ENCODE peak calls at places on chromosomes 16 and 17, in six cellular contexts. B is esophagus squamous epithelium; G is transverse colon; V is tibial artery; Q is HAP-1; K is CD4-positive, CD25-positive, alpha-beta regulatory T cell. M is an unnamed sample.

GRCh38 chr17:73782641-73783381 is 138.6 kb upstream of the SDK2 start:
- DNase-seq in B (no peak), G (peak; percentile 36), V (no peak), Q (peak; percentile 35), K (no peak), M (peak; percentile 73)

GRCh38 chr17:80717661-80718060 is 173.0 kb downstream of the RPTOR start:
- DNase-seq in B (no peak), G (no peak), V (no peak), Q (no peak), K (no peak), M (no peak)

GRCh38 chr17:41176744-41177387 is 1.2 kb downstream of the KRTAP4-2 start:
- DNase-seq in B (no peak), G (no peak), V (no peak), Q (no peak), K (no peak), M (no peak)

GRCh38 chr16:20901441-20902112 is 1.0 kb downstream of the LYRM1 start:
- DNase-seq in B (no peak), G (peak; percentile 55), V (peak; percentile 67), Q (peak; percentile 58), K (no peak), M (peak; percentile 57)

GRCh38 chr16:81096715-81097208 is 567 bp upstream of the GCSH start:
- DNase-seq in B (no peak), G (no peak), V (no peak), Q (no peak), K (no peak), M (no peak)

GRCh38 chr17:21676281-21677111 is 15.8 kb upstream of the KCNJ18 start:
- DNase-seq in B (no peak), G (no peak), V (no peak), Q (no peak), K (no peak), M (no peak)

GRCh38 chr17:73718912-73719311 is 74.7 kb upstream of the SDK2 start:
- DNase-seq in B (no peak), G (no peak), V (no peak), Q (no peak), K (no peak), M (no peak)

GRCh38 chr16:66272461-66272860 is 94.0 kb upstream of the CDH5 start:
- DNase-seq in B (no peak), G (no peak), V (no peak), Q (no peak), K (no peak), M (no peak)

GRCh38 chr16:49567940-49568339 is 194.3 kb downstream of the C16orf78 start:
- DNase-seq in B (no peak), G (no peak), V (no peak), Q (no peak), K (no peak), M (no peak)

GRCh38 chr17:39167492-39167891 is 1.5 kb upstream of the ARL5C start:
- DNase-seq in B (no peak), G (no peak), V (no peak), Q (no peak), K (no peak), M (no peak)

GRCh38 chr17:61202564-61202963 is 197.1 kb upstream of the TBX2 start:
- DNase-seq in B (no peak), G (no peak), V (no peak), Q (no peak), K (no peak), M (no peak)

GRCh38 chr16:1345651-1346421 is 5.8 kb downstream of the TSR3 start:
- DNase-seq in B (no peak), G (no peak), V (no peak), Q (no peak), K (no peak), M (no peak)

DNA sequence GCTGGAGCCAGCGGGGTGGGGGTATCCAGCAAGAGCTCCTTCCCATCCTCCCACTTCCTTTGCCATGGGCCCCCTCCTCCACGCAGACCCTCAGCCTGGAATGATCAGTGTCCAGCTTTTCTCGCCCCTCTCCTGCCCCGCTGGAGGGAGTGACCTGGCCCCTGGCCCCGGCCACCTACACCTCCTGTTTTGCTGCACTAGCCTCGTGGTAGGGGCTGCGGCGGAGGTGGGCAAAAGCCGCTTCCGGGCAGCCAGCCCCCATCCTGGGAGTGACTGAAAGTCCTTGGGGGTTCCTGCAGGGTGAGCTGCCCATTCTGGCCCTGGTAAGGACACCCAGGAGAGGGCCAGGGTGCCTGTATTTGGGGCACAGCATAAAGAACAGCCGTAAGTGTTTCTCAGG is 295.7 kb downstream of the SEC14L1 start:
- DNase-seq in B (no peak), G (no peak), V (no peak), Q (no peak), K (no peak), M (peak; percentile 80)
- H3K4me3 ChIP-seq in B (no peak overlapping the region), G (no peak overlapping the region), V (no peak overlapping the region), Q (no peak overlapping the region), K (peak overlapping the region; percentile 24), M (no peak overlapping the region)

GRCh38 chr16:54180421-54181359 is 105.9 kb downstream of the IRX3 start:
- DNase-seq in B (no peak), G (no peak), V (no peak), Q (no peak), K (no peak), M (no peak)

GRCh38 chr16:54185045-54185444 is 101.5 kb downstream of the IRX3 start:
- DNase-seq in B (no peak), G (no peak), V (no peak), Q (no peak), K (no peak), M (no peak)
- H3K36me3 ChIP-seq in B (no peaks in the 10 kb centered on the region), G (no peaks in the 10 kb centered on the region), V (no peaks in the 10 kb centered on the region), Q (no peaks in the 10 kb centered on the region), K (no peaks in the 10 kb centered on the region), M (no peaks in the 10 kb centered on the region)

GRCh38 chr17:48620497-48621139 is 5.5 kb upstream of the HOXB8 start:
- DNase-seq in B (no peak), G (no peak), V (no peak), Q (no peak), K (no peak), M (no peak)

GRCh38 chr17:48617515-48618365 is 2.6 kb upstream of the HOXB8 start:
- DNase-seq in B (no peak), G (no peak), V (no peak), Q (no peak), K (no peak), M (peak; percentile 78)

GRCh38 chr17:48621410-48622387 is 4.5 kb downstream of the HOXB9 start:
- DNase-seq in B (no peak), G (no peak), V (no peak), Q (no peak), K (no peak), M (no peak)

GRCh38 chr17:48618366-48618896 is 3.3 kb upstream of the HOXB8 start:
- DNase-seq in B (no peak), G (peak; percentile 94), V (peak; percentile 81), Q (peak; percentile 90), K (peak; percentile 76), M (peak; percentile 97)

GRCh38 chr17:48619821-48620496 is 4.9 kb upstream of the HOXB8 start:
- DNase-seq in B (no peak), G (no peak), V (no peak), Q (no peak), K (no peak), M (peak; percentile 73)
- H3K27me3 ChIP-seq in B (peaks cover 42% of the 10 kb centered on the region), G (peaks cover 100% of the 10 kb centered on the region), V (peaks cover 99% of the 10 kb centered on the region), Q (peaks cover 92% of the 10 kb centered on the region), K (peaks cover 56% of the 10 kb centered on the region), M (peaks cover 99% of the 10 kb centered on the region)

DNA sequence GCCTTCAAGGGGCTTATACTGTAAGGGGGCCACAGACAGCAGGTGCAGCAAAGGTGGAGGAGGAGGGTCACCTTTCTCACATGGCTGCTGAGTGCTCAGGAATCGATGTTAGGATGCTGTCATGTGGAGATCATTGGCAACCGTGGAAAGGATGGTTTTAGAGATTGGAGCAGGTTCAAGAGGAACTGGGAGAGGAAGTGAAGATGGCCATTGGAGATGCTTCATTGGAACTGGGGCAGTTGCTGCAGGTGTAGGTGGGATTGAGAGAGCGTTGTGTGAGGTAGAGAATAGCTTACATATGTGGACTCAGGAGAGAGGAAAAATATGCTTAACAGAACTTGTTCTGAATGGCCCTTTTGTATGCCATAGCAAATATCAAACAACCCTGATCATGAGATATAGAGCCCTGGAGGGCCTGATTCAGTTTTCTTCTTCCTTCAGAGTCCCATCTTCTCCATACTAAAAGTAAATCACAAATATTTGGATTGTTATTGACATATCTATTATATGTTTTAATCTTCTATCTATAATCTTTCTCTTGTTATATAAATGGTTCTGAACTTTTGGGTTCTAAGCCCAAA is 40.8 kb downstream of the LDHD start:
- DNase-seq in B (no peak), G (no peak), V (no peak), Q (no peak), K (peak; percentile 11), M (no peak)
- H3K4me3 ChIP-seq in B (no peak overlapping the region), G (no peak overlapping the region), V (no peak overlapping the region), Q (no peak overlapping the region), K (peak overlapping the region; percentile 71), M (no peak overlapping the region)